ENCODE peak calls at places on chromosomes 6 and 20, in five cellular contexts. L is hypothalamus; S is AG10803; B is GM23338; O is stimulated activated CD4-positive, alpha-beta T cell treated with anti-CD3 and anti-CD28 coated beads, Interleukin-1b, Interleukin-23, amount 100 ng/mL, for 4 hours. Z is an unnamed sample.

GRCh38 chr20:31341470-31341869 is 26.9 kb upstream of the DEFB118 start:
- DNase-seq in S (no peak), O (no peak), B (no peak), L (no peak), Z (no peak)

GRCh38 chr6:1382883-1383728 is 6.3 kb upstream of the FOXF2 start:
- DNase-seq in O (no peak), S (no peak), L (no peak), B (peak), Z (no peak)

GRCh38 chr6:157020398-157021266 is 243.5 kb downstream of the ARID1B start:
- DNase-seq in L (no peak), S (peak), B (peak), O (peak), Z (peak)

GRCh38 chr6:22766979-22767378 is 197.6 kb downstream of the HDGFL1 start:
- DNase-seq in L (no peak), S (no peak), O (no peak), B (no peak), Z (no peak)

GRCh38 chr6:38153946-38154345 is 334.4 kb downstream of the ZFAND3 start:
- DNase-seq in L (no peak), O (no peak), S (no peak), B (no peak), Z (no peak)

GRCh38 chr6:14732226-14732844 is 513.5 kb upstream of the JARID2 start:
- DNase-seq in S (no peak), B (no peak), L (no peak), O (no peak), Z (no peak)

GRCh38 chr6:84671188-84671587 is 93.2 kb downstream of the TBX18 start:
- DNase-seq in O (no peak), B (no peak), L (no peak), S (no peak), Z (no peak)

GRCh38 chr6:132713355-132714134 is at the start of gene VNN1:
- DNase-seq in O (no peak), S (peak), L (no peak), B (no peak), Z (no peak)

GRCh38 chr20:50577175-50578018 is 67.2 kb downstream of the PTPN1 start:
- DNase-seq in L (no peak), O (no peak), B (no peak), S (no peak), Z (no peak)

GRCh38 chr6:48067148-48067709 is 43.8 kb downstream of the PTCHD4 start:
- DNase-seq in S (peak), O (no peak), L (no peak), B (no peak), Z (no peak)

GRCh38 chr20:43778375-43778774 is 51.6 kb upstream of the GTSF1L start:
- DNase-seq in B (no peak), O (no peak), L (no peak), S (no peak), Z (no peak)

GRCh38 chr6:126352514-126352913 is 12.6 kb downstream of the CENPW start:
- DNase-seq in L (no peak), S (no peak), O (no peak), B (no peak), Z (no peak)

GRCh38 chr6:69693749-69694148 is 103.1 kb downstream of the LMBRD1 start:
- DNase-seq in L (no peak), B (no peak), S (peak), O (no peak), Z (no peak)

GRCh38 chr6:106820412-106820852 is 154.1 kb downstream of the CD24 start:
- DNase-seq in L (no peak), O (no peak), B (no peak), S (peak), Z (no peak)

GRCh38 chr6:26555505-26556262 is 17.5 kb downstream of the HMGN4 start:
- DNase-seq in O (no peak), L (no peak), S (no peak), B (peak), Z (no peak)

GRCh38 chr6:33018904-33019303 is 9.5 kb upstream of the HLA-DOA start:
- DNase-seq in S (peak), O (no peak), B (peak), L (no peak), Z (no peak)

GRCh38 chr20:18004389-18005031 is 35.7 kb downstream of the MGME1 start:
- DNase-seq in O (no peak), B (no peak), S (peak), L (no peak), Z (no peak)

GRCh38 chr6:31356946-31357466 is at the start of gene HLA-B:
- DNase-seq in B (peak), S (peak), O (peak), L (peak), Z (peak)

GRCh38 chr6:366972-367794 is 24.4 kb upstream of the IRF4 start:
- DNase-seq in O (no peak), L (no peak), S (no peak), B (no peak), Z (no peak)

GRCh38 chr20:2741881-2742280 is 49.3 kb downstream of the EBF4 start:
- DNase-seq in L (no peak), S (no peak), B (no peak), O (no peak), Z (no peak)

GRCh38 chr6:169454204-169454871 is 200.7 kb upstream of the THBS2 start:
- DNase-seq in O (no peak), S (peak), B (no peak), L (no peak), Z (no peak)

GRCh38 chr20:45404438-45404837 is 3.7 kb upstream of the DBNDD2 start:
- DNase-seq in L (no peak), O (no peak), B (no peak), S (no peak), Z (no peak)

GRCh38 chr6:659179-659578 is 2.3 kb upstream of the HUS1B start:
- DNase-seq in O (no peak), B (peak), L (no peak), S (no peak), Z (no peak)

GRCh38 chr6:99993146-99993532 is 884 bp downstream of the MCHR2 start:
- DNase-seq in B (no peak), L (no peak), O (no peak), S (no peak), Z (no peak)

GRCh38 chr20:2261105-2261504 is 34.7 kb upstream of the TGM3 start:
- DNase-seq in O (no peak), L (no peak), B (no peak), S (no peak), Z (no peak)

GRCh38 chr20:17992224-17992637 is 23.4 kb downstream of the MGME1 start:
- DNase-seq in O (no peak), S (no peak), L (no peak), B (no peak), Z (no peak)